ENCODE peak calls at places on chromosomes 13 and 19, in nine cellular contexts. One of them, this sample, is unnamed.
A peak's percentile ranks its signal among the peaks of the same experiment; 100 is the strongest.

GRCh38 chr19:56596676-56597075 is 1.6 kb downstream of the ZNF71 start:
- DNase-seq in GM19239: no peak
- DNase-seq in stimulated activated CD8-positive, alpha-beta memory T cell treated with anti-CD3 and anti-CD28 coated beads, Interleukin-4, amount 100 ng/mL, for 1 hour: no peak
- DNase-seq in fibroblast of the conjunctiva: no peak
- DNase-seq in AG08395: no peak
- DNase-seq in HAP-1: no peak
- DNase-seq in T-helper 2 cell treated with Interferon-gamma antibody and Interleukin-4, amounts not matched to agents 5 μg/mL and 100 μg/mL, for 36 hours: no peak
- DNase-seq in natural killer cell: no peak
- DNase-seq in activated CD8-positive, alpha-beta memory T cell treated with anti-CD3 and anti-CD28 coated beads for 24 hours: no peak
- DNase-seq in this sample: no peak

GRCh38 chr19:18074192-18074591 is 12.5 kb downstream of the IL12RB1 start:
- DNase-seq in GM19239: no peak
- DNase-seq in HAP-1: no peak
- DNase-seq in AG08395: no peak
- DNase-seq in natural killer cell: no peak
- DNase-seq in fibroblast of the conjunctiva: no peak
- DNase-seq in activated CD8-positive, alpha-beta memory T cell treated with anti-CD3 and anti-CD28 coated beads for 24 hours: no peak
- DNase-seq in T-helper 2 cell treated with Interferon-gamma antibody and Interleukin-4, amounts not matched to agents 5 μg/mL and 100 μg/mL, for 36 hours: no peak
- DNase-seq in stimulated activated CD8-positive, alpha-beta memory T cell treated with anti-CD3 and anti-CD28 coated beads, Interleukin-4, amount 100 ng/mL, for 1 hour: no peak
- DNase-seq in this sample: no peak

GRCh38 chr13:21240586-21240985 is 64.1 kb downstream of the MRPL57 start:
- DNase-seq in GM19239: no peak
- DNase-seq in activated CD8-positive, alpha-beta memory T cell treated with anti-CD3 and anti-CD28 coated beads for 24 hours: no peak
- DNase-seq in stimulated activated CD8-positive, alpha-beta memory T cell treated with anti-CD3 and anti-CD28 coated beads, Interleukin-4, amount 100 ng/mL, for 1 hour: no peak
- DNase-seq in AG08395: peak; percentile 65
- DNase-seq in natural killer cell: no peak
- DNase-seq in fibroblast of the conjunctiva: no peak
- DNase-seq in T-helper 2 cell treated with Interferon-gamma antibody and Interleukin-4, amounts not matched to agents 5 μg/mL and 100 μg/mL, for 36 hours: no peak
- DNase-seq in HAP-1: no peak
- DNase-seq in this sample: no peak

GRCh38 chr13:74134777-74135305 is 637 bp upstream of the KLF12 start:
- DNase-seq in fibroblast of the conjunctiva: no peak
- DNase-seq in AG08395: peak; percentile 38
- DNase-seq in natural killer cell: peak; percentile 62
- DNase-seq in GM19239: peak; percentile 17
- DNase-seq in HAP-1: peak; percentile 22
- DNase-seq in activated CD8-positive, alpha-beta memory T cell treated with anti-CD3 and anti-CD28 coated beads for 24 hours: no peak
- DNase-seq in T-helper 2 cell treated with Interferon-gamma antibody and Interleukin-4, amounts not matched to agents 5 μg/mL and 100 μg/mL, for 36 hours: peak; percentile 73
- DNase-seq in stimulated activated CD8-positive, alpha-beta memory T cell treated with anti-CD3 and anti-CD28 coated beads, Interleukin-4, amount 100 ng/mL, for 1 hour: peak; percentile 34
- DNase-seq in this sample: no peak

GRCh38 chr13:76912476-76912875 is 26.3 kb upstream of the KCTD12 start:
- DNase-seq in natural killer cell: no peak
- DNase-seq in activated CD8-positive, alpha-beta memory T cell treated with anti-CD3 and anti-CD28 coated beads for 24 hours: no peak
- DNase-seq in GM19239: no peak
- DNase-seq in AG08395: no peak
- DNase-seq in HAP-1: no peak
- DNase-seq in T-helper 2 cell treated with Interferon-gamma antibody and Interleukin-4, amounts not matched to agents 5 μg/mL and 100 μg/mL, for 36 hours: no peak
- DNase-seq in stimulated activated CD8-positive, alpha-beta memory T cell treated with anti-CD3 and anti-CD28 coated beads, Interleukin-4, amount 100 ng/mL, for 1 hour: no peak
- DNase-seq in fibroblast of the conjunctiva: no peak
- DNase-seq in this sample: no peak

GRCh38 chr19:56120371-56121179 is 520 bp downstream of the ZNF787 start:
- DNase-seq in fibroblast of the conjunctiva: no peak
- DNase-seq in AG08395: peak; percentile 94
- DNase-seq in GM19239: peak; percentile 73
- DNase-seq in T-helper 2 cell treated with Interferon-gamma antibody and Interleukin-4, amounts not matched to agents 5 μg/mL and 100 μg/mL, for 36 hours: peak; percentile 82
- DNase-seq in natural killer cell: peak; percentile 84
- DNase-seq in HAP-1: peak; percentile 44
- DNase-seq in activated CD8-positive, alpha-beta memory T cell treated with anti-CD3 and anti-CD28 coated beads for 24 hours: peak; percentile 88
- DNase-seq in stimulated activated CD8-positive, alpha-beta memory T cell treated with anti-CD3 and anti-CD28 coated beads, Interleukin-4, amount 100 ng/mL, for 1 hour: peak; percentile 59
- DNase-seq in this sample: no peak

GRCh38 chr13:32911506-32911905 is 104.7 kb upstream of the KL start:
- DNase-seq in fibroblast of the conjunctiva: peak; percentile 22
- DNase-seq in natural killer cell: no peak
- DNase-seq in HAP-1: peak; percentile 28
- DNase-seq in GM19239: peak; percentile 44
- DNase-seq in T-helper 2 cell treated with Interferon-gamma antibody and Interleukin-4, amounts not matched to agents 5 μg/mL and 100 μg/mL, for 36 hours: peak; percentile 30
- DNase-seq in activated CD8-positive, alpha-beta memory T cell treated with anti-CD3 and anti-CD28 coated beads for 24 hours: no peak
- DNase-seq in stimulated activated CD8-positive, alpha-beta memory T cell treated with anti-CD3 and anti-CD28 coated beads, Interleukin-4, amount 100 ng/mL, for 1 hour: no peak
- DNase-seq in AG08395: peak; percentile 64
- DNase-seq in this sample: peak; percentile 9

GRCh38 chr19:58571575-58571947 is 1.6 kb downstream of the MZF1 start:
- DNase-seq in natural killer cell: no peak
- DNase-seq in HAP-1: no peak
- DNase-seq in fibroblast of the conjunctiva: no peak
- DNase-seq in activated CD8-positive, alpha-beta memory T cell treated with anti-CD3 and anti-CD28 coated beads for 24 hours: peak; percentile 46
- DNase-seq in T-helper 2 cell treated with Interferon-gamma antibody and Interleukin-4, amounts not matched to agents 5 μg/mL and 100 μg/mL, for 36 hours: no peak
- DNase-seq in stimulated activated CD8-positive, alpha-beta memory T cell treated with anti-CD3 and anti-CD28 coated beads, Interleukin-4, amount 100 ng/mL, for 1 hour: no peak
- DNase-seq in AG08395: no peak
- DNase-seq in GM19239: no peak
- DNase-seq in this sample: no peak

GRCh38 chr19:19022380-19022961 is 10.8 kb downstream of the SUGP2 start:
- DNase-seq in activated CD8-positive, alpha-beta memory T cell treated with anti-CD3 and anti-CD28 coated beads for 24 hours: no peak
- DNase-seq in stimulated activated CD8-positive, alpha-beta memory T cell treated with anti-CD3 and anti-CD28 coated beads, Interleukin-4, amount 100 ng/mL, for 1 hour: no peak
- DNase-seq in GM19239: no peak
- DNase-seq in T-helper 2 cell treated with Interferon-gamma antibody and Interleukin-4, amounts not matched to agents 5 μg/mL and 100 μg/mL, for 36 hours: no peak
- DNase-seq in HAP-1: no peak
- DNase-seq in natural killer cell: no peak
- DNase-seq in fibroblast of the conjunctiva: no peak
- DNase-seq in AG08395: no peak
- DNase-seq in this sample: no peak

GRCh38 chr13:41905600-41906254 is 55.2 kb downstream of the VWA8 start:
- DNase-seq in activated CD8-positive, alpha-beta memory T cell treated with anti-CD3 and anti-CD28 coated beads for 24 hours: no peak
- DNase-seq in HAP-1: peak; percentile 72
- DNase-seq in natural killer cell: no peak
- DNase-seq in stimulated activated CD8-positive, alpha-beta memory T cell treated with anti-CD3 and anti-CD28 coated beads, Interleukin-4, amount 100 ng/mL, for 1 hour: no peak
- DNase-seq in AG08395: peak; percentile 44
- DNase-seq in GM19239: no peak
- DNase-seq in fibroblast of the conjunctiva: peak; percentile 27
- DNase-seq in T-helper 2 cell treated with Interferon-gamma antibody and Interleukin-4, amounts not matched to agents 5 μg/mL and 100 μg/mL, for 36 hours: no peak
- DNase-seq in this sample: no peak

GRCh38 chr13:109154546-109154945 is 525.1 kb downstream of the MYO16 start:
- DNase-seq in AG08395: no peak
- DNase-seq in activated CD8-positive, alpha-beta memory T cell treated with anti-CD3 and anti-CD28 coated beads for 24 hours: no peak
- DNase-seq in HAP-1: no peak
- DNase-seq in T-helper 2 cell treated with Interferon-gamma antibody and Interleukin-4, amounts not matched to agents 5 μg/mL and 100 μg/mL, for 36 hours: no peak
- DNase-seq in fibroblast of the conjunctiva: no peak
- DNase-seq in stimulated activated CD8-positive, alpha-beta memory T cell treated with anti-CD3 and anti-CD28 coated beads, Interleukin-4, amount 100 ng/mL, for 1 hour: no peak
- DNase-seq in GM19239: no peak
- DNase-seq in natural killer cell: no peak
- DNase-seq in this sample: no peak

GRCh38 chr19:40411125-40411842 is 1.9 kb downstream of the PRX start:
- DNase-seq in T-helper 2 cell treated with Interferon-gamma antibody and Interleukin-4, amounts not matched to agents 5 μg/mL and 100 μg/mL, for 36 hours: no peak
- DNase-seq in HAP-1: peak; percentile 1
- DNase-seq in stimulated activated CD8-positive, alpha-beta memory T cell treated with anti-CD3 and anti-CD28 coated beads, Interleukin-4, amount 100 ng/mL, for 1 hour: no peak
- DNase-seq in fibroblast of the conjunctiva: no peak
- DNase-seq in natural killer cell: no peak
- DNase-seq in GM19239: no peak
- DNase-seq in AG08395: no peak
- DNase-seq in activated CD8-positive, alpha-beta memory T cell treated with anti-CD3 and anti-CD28 coated beads for 24 hours: no peak
- DNase-seq in this sample: no peak

GRCh38 chr13:39768962-39769361 is 113.5 kb downstream of the COG6 start:
- DNase-seq in stimulated activated CD8-positive, alpha-beta memory T cell treated with anti-CD3 and anti-CD28 coated beads, Interleukin-4, amount 100 ng/mL, for 1 hour: no peak
- DNase-seq in fibroblast of the conjunctiva: no peak
- DNase-seq in HAP-1: peak; percentile 50
- DNase-seq in activated CD8-positive, alpha-beta memory T cell treated with anti-CD3 and anti-CD28 coated beads for 24 hours: no peak
- DNase-seq in natural killer cell: no peak
- DNase-seq in GM19239: no peak
- DNase-seq in T-helper 2 cell treated with Interferon-gamma antibody and Interleukin-4, amounts not matched to agents 5 μg/mL and 100 μg/mL, for 36 hours: no peak
- DNase-seq in AG08395: no peak
- DNase-seq in this sample: no peak

GRCh38 chr19:29410974-29411615 is 114.7 kb upstream of the VSTM2B start:
- DNase-seq in GM19239: no peak
- DNase-seq in activated CD8-positive, alpha-beta memory T cell treated with anti-CD3 and anti-CD28 coated beads for 24 hours: no peak
- DNase-seq in T-helper 2 cell treated with Interferon-gamma antibody and Interleukin-4, amounts not matched to agents 5 μg/mL and 100 μg/mL, for 36 hours: no peak
- DNase-seq in fibroblast of the conjunctiva: no peak
- DNase-seq in AG08395: no peak
- DNase-seq in stimulated activated CD8-positive, alpha-beta memory T cell treated with anti-CD3 and anti-CD28 coated beads, Interleukin-4, amount 100 ng/mL, for 1 hour: no peak
- DNase-seq in HAP-1: no peak
- DNase-seq in natural killer cell: no peak
- DNase-seq in this sample: no peak

This sample was measured in neuronal stem cell.